ENCODE peak calls at places on chromosomes 5 and 9, in eight cellular contexts. N, O, L, D, T, M, E and Q are unnamed samples.
A peak's percentile ranks its signal among the peaks of the same experiment; 100 is the strongest.

GRCh38 chr9:93089024-93089423 is 7.0 kb upstream of the CARD19 start:
- DNase-seq in N (no peak), O (no peak), L (no peak), D (no peak), T (no peak), M (no peak), E (no peak), Q (no peak)

GRCh38 chr5:148730272-148730954 is 76.1 kb upstream of the HTR4 start:
- DNase-seq in N (no peak), O (no peak), L (peak; percentile 42), D (no peak), T (no peak), M (no peak), E (no peak), Q (no peak)

GRCh38 chr9:89461302-89461701 is 36.6 kb downstream of the SEMA4D start:
- DNase-seq in N (no peak), O (no peak), L (peak; percentile 60), D (no peak), T (no peak), M (no peak), E (no peak), Q (no peak)

GRCh38 chr5:140481758-140482157 is 65.7 kb upstream of the EIF4EBP3 start:
- DNase-seq in N (no peak), O (no peak), L (peak; percentile 23), D (no peak), T (no peak), M (no peak), E (no peak), Q (no peak)

GRCh38 chr5:157496847-157497246 is 36.8 kb downstream of the NIPAL4 start:
- DNase-seq in N (no peak), O (no peak), L (no peak), D (no peak), T (no peak), M (no peak), E (no peak), Q (no peak)

GRCh38 chr9:127975376-127976315 is 5.1 kb downstream of the EEIG1 start:
- DNase-seq in N (no peak), O (peak; percentile 54), L (no peak), D (no peak), T (peak; percentile 58), M (peak; percentile 22), E (no peak), Q (peak; percentile 40)

GRCh38 chr9:23551171-23551795 is 274.8 kb downstream of the ELAVL2 start:
- DNase-seq in N (no peak), O (no peak), L (no peak), D (no peak), T (no peak), M (no peak), E (no peak), Q (no peak)

GRCh38 chr5:36666986-36667385 is 60.6 kb downstream of the SLC1A3 start:
- DNase-seq in N (no peak), O (no peak), L (no peak), D (no peak), T (no peak), M (no peak), E (no peak), Q (no peak)

GRCh38 chr9:123225374-123225813 is 43.0 kb downstream of the STRBP start:
- DNase-seq in N (peak; percentile 24), O (no peak), L (peak; percentile 75), D (no peak), T (no peak), M (peak; percentile 29), E (peak; percentile 94), Q (no peak)

GRCh38 chr9:133372144-133372543 is 3.7 kb downstream of the SURF4 start:
- DNase-seq in N (no peak), O (no peak), L (no peak), D (no peak), T (peak; percentile 81), M (no peak), E (no peak), Q (no peak)

GRCh38 chr9:90981726-90982125 is 180.1 kb downstream of the SYK start:
- DNase-seq in N (no peak), O (no peak), L (no peak), D (no peak), T (no peak), M (no peak), E (no peak), Q (no peak)